ENCODE peak calls at places on chromosomes 2 and 18, in five cellular contexts. U is AG04450, G is sigmoid colon, S is AG04449, X is cardiac muscle cell. N is an unnamed sample.

GRCh38 chr18:76759056-76759455 is 63.3 kb upstream of the ZNF236 start:
- DNase-seq in U (no peak), G (no peak), S (no peak), X (no peak), N (no peak)

GRCh38 chr2:218032336-218033171 is 29.8 kb upstream of the TNS1 start:
- DNase-seq in U (no peak), G (no peak), S (no peak), X (no peak), N (no peak)

GRCh38 chr2:167127135-167127534 is 238.9 kb downstream of the XIRP2 start:
- DNase-seq in U (no peak), G (no peak), S (no peak), X (no peak), N (no peak)

GRCh38 chr2:157874278-157874825 is 1.8 kb downstream of the ACVR1 start:
- DNase-seq in U (no peak), G (no peak), S (no peak), X (peak; percentile 10), N (no peak)

GRCh38 chr2:157780211-157780610 is 95.9 kb downstream of the ACVR1 start:
- DNase-seq in U (no peak), G (no peak), S (no peak), X (no peak), N (no peak)

GRCh38 chr18:58911766-58912165 is 47.1 kb downstream of the ZNF532 start:
- DNase-seq in U (no peak), G (no peak), S (no peak), X (peak; percentile 35), N (no peak)

GRCh38 chr2:3187467-3187866 is 190.2 kb downstream of the EIPR1 start:
- DNase-seq in U (no peak), G (no peak), S (no peak), X (no peak), N (no peak)

GRCh38 chr2:231421051-231421580 is 25.6 kb downstream of the B3GNT7 start:
- DNase-seq in U (no peak), G (no peak), S (no peak), X (no peak), N (no peak)

GRCh38 chr18:76528477-76529432 is 33.7 kb upstream of the ZNF516 start:
- DNase-seq in U (peak; percentile 55), G (peak; percentile 82), S (no peak), X (peak; percentile 64), N (no peak)

GRCh38 chr2:106963893-106964292 is 77.9 kb upstream of the ST6GAL2 start:
- DNase-seq in U (no peak), G (no peak), S (no peak), X (no peak), N (no peak)

GRCh38 chr2:134549104-134549503 is 169.7 kb downstream of the TMEM163 start:
- DNase-seq in U (no peak), G (no peak), S (peak; percentile 2), X (no peak), N (peak; percentile 24)

GRCh38 chr2:240013343-240013742 is 11.8 kb downstream of the NDUFA10 start:
- DNase-seq in U (no peak), G (no peak), S (no peak), X (no peak), N (no peak)
- TF ChIP-seq CTCF in U (peak; percentile 50), G (no peak), S (peak; percentile 24), X (peak; percentile 41), N (peak; percentile 34)

DNA sequence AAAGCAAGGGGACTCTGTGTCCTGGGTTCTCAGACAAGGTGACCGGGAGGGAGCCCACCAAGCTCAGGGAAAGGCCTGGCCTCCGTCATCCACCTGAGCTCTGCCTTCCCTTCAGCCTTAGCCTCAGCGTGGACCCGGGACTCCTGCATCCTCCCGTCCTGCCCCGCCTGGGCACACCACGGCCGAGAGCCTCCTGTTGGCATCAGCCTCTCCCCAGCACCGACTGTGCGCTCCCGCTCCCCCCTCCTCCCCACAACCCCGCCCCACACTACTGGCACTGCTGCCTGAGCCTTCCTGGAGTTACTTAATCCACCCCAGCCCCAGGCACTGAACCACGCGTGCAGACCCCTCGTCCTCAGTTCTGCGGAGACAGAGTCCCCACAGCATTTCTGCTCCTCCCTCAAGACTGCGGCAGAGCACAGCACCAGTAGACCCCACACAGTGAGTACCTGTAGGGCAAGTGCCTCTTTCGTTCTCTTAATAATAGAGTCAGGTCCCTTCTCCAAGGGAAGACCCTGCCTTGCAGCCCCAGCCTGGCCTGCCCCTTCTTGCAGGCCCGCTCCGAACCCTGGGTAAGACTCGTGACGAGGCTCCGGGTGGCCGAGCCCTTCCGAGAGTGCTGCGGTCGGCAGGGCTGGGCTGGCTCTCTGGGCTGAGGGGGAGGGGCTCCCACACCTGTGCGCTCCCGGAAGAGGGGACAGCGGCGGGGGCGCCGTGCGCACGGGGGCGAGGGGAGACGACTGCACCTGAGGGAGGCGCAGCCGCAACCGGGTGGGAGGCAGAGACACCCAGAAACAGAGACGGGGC is at the start of gene AMER3:
- DNase-seq in U (no peak), G (no peak), S (no peak), X (peak; percentile 75), N (no peak)
- H3K4me3 ChIP-seq in U (no peak within 1 kb of the TSS), G (no peak within 1 kb of the TSS), S (no peak within 1 kb of the TSS), X (peak within 1 kb of the TSS; percentile 73), N (no peak within 1 kb of the TSS)

GRCh38 chr18:67612281-67612680 is 95.8 kb upstream of the DSEL start:
- DNase-seq in U (no peak), G (no peak), S (no peak), X (no peak), N (no peak)
- TF ChIP-seq CTCF in U (no peak), G (no peak), S (no peak), X (no peak), N (no peak)

GRCh38 chr18:79494936-79495335 is 99.2 kb downstream of the NFATC1 start:
- DNase-seq in U (no peak), G (peak; percentile 61), S (no peak), X (no peak), N (no peak)

GRCh38 chr18:79496237-79496977 is 100.7 kb downstream of the NFATC1 start:
- DNase-seq in U (no peak), G (peak; percentile 75), S (no peak), X (no peak), N (no peak)

GRCh38 chr18:79493801-79494211 is 98.1 kb downstream of the NFATC1 start:
- DNase-seq in U (no peak), G (peak; percentile 55), S (no peak), X (no peak), N (no peak)

GRCh38 chr18:79496978-79497637 is 101.4 kb downstream of the NFATC1 start:
- DNase-seq in U (peak; percentile 41), G (peak; percentile 90), S (no peak), X (no peak), N (no peak)

GRCh38 chr18:79495591-79496071 is 99.9 kb downstream of the NFATC1 start:
- DNase-seq in U (no peak), G (peak; percentile 68), S (no peak), X (no peak), N (no peak)
- H3K4me3 ChIP-seq in U (no peak overlapping the region), G (no peak overlapping the region), S (no peak overlapping the region), X (no peak overlapping the region), N (no peak overlapping the region)

GRCh38 chr2:46276652-46277051 is 20.6 kb upstream of the EPAS1 start:
- DNase-seq in U (no peak), G (no peak), S (no peak), X (no peak), N (no peak)
- TF ChIP-seq CTCF in U (peak; percentile 55), G (no peak), S (peak; percentile 19), X (peak; percentile 57), N (peak; percentile 50)

DNA sequence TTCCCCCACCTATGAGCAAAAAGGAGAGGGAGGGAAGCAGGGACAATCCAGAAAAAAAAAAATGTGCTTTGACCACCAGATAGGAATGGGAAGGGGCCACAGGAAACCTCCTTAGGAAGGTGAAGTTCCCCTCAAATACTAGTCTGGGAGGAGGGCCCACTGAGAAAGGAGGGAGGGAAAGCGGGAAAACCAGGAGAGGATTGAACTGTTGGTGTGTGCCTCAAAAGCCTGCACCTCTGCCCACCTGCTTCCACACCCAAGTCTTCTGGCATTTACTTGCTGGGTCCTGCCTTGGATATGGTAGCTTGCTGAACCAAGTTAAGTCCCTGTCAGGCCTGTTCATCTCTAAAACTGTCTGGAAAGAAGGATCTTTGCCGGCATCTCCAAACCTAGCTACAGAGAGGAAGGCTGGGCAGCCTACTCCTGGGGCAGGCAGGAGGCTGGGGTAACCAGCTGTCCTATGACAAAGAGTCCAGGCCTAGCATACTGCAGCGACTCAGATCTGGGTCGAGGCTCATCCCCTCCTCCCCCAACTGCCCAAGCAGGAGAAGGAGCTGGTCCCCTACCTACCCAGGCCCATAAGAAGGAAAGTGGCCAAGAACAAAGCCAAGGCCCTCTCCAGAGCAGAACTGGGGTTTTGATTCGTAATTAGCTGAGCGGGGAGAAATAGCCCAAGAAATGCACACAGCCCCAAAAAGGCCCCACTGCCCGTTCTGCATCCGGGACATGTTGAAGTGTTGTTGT is 3.0 kb downstream of the EN1 start:
- DNase-seq in U (no peak), G (no peak), S (no peak), X (no peak), N (no peak)
- H3K4me3 ChIP-seq in U (no peak overlapping the region), G (no peak overlapping the region), S (peak overlapping the region; percentile 92), X (no peak overlapping the region), N (no peak overlapping the region)

N was measured in AG09309.